ENCODE peak calls at places on chromosomes 11 and 22, in five cellular contexts. T, P, J, Y and Q are unnamed samples.

GRCh38 chr11:45538939-45539338 is 126.5 kb downstream of the CHST1 start:
- DNase-seq in J (no peak), T (no peak), Y (no peak), P (no peak), Q (no peak)

GRCh38 chr11:128421577-128421976 is 165.8 kb downstream of the ETS1 start:
- DNase-seq in P (no peak), T (no peak), J (no peak), Y (no peak), Q (peak)

GRCh38 chr22:46045459-46046298 is 68.7 kb upstream of the WNT7B start:
- DNase-seq in Y (no peak), T (no peak), J (no peak), P (peak), Q (no peak)

GRCh38 chr22:48581206-48581766 is 1246.4 kb downstream of the BRD1 start:
- DNase-seq in T (no peak), J (no peak), P (no peak), Y (no peak), Q (no peak)

GRCh38 chr11:61532136-61533038 is 23.8 kb downstream of the LRRC10B start:
- DNase-seq in Y (no peak), J (no peak), P (peak), T (no peak), Q (peak)

GRCh38 chr11:62400760-62401159 is 18.1 kb upstream of the SCGB1A1 start:
- DNase-seq in Y (no peak), J (peak), P (peak), T (no peak), Q (no peak)

GRCh38 chr11:84922212-84922805 is 704.8 kb downstream of the DLG2 start:
- DNase-seq in T (no peak), Y (no peak), J (no peak), P (no peak), Q (no peak)

GRCh38 chr11:74418509-74418895 is 20.3 kb upstream of the PGM2L1 start:
- DNase-seq in P (no peak), T (no peak), Y (peak), J (no peak), Q (peak)

GRCh38 chr11:128686745-128687177 is 7.1 kb upstream of the FLI1 start:
- DNase-seq in P (peak), Y (no peak), J (no peak), T (peak), Q (no peak)

GRCh38 chr11:69253028-69253427 is 40.9 kb upstream of the MYEOV start:
- DNase-seq in P (no peak), J (no peak), T (no peak), Y (peak), Q (peak)

GRCh38 chr11:71530602-71531001 is 3.5 kb downstream of the KRTAP5-7 start:
- DNase-seq in J (no peak), T (no peak), Y (no peak), P (no peak), Q (no peak)

GRCh38 chr11:67490727-67491065 is 7.9 kb downstream of the AIP start:
- DNase-seq in P (no peak), Y (no peak), J (no peak), T (no peak), Q (no peak)

GRCh38 chr11:130655308-130655707 is 206.9 kb downstream of the ADAMTS15 start:
- DNase-seq in T (no peak), P (no peak), J (no peak), Y (no peak), Q (no peak)

GRCh38 chr11:109135627-109136026 is 286.4 kb upstream of the C11orf87 start:
- DNase-seq in J (no peak), Y (no peak), P (no peak), T (no peak), Q (no peak)

GRCh38 chr11:118198370-118198769 is 21.9 kb upstream of the SCN2B start:
- DNase-seq in J (no peak), P (peak), T (peak), Y (peak), Q (peak)